ENCODE peak calls at places on chromosomes 3 and 15, in five cellular contexts. S is OCI-LY7; B is CD8-positive, alpha-beta T cell; E is cardiac muscle cell; Y is IMR-90. V is an unnamed sample.

GRCh38 chr3:183085634-183086390 is 13.5 kb downstream of the MCCC1 start:
- DNase-seq in S (peak; percentile 19), B (no peak), E (peak; percentile 41), Y (peak; percentile 72), V (no peak)

GRCh38 chr3:177597325-177598109 is 400.2 kb upstream of the TBL1XR1 start:
- DNase-seq in S (peak; percentile 63), B (peak; percentile 55), E (peak; percentile 17), Y (peak; percentile 75), V (no peak)

GRCh38 chr3:65210026-65210814 is 522.4 kb upstream of the ADAMTS9 start:
- DNase-seq in S (no peak), B (no peak), E (no peak), Y (no peak), V (no peak)

GRCh38 chr3:59374812-59375211 is 325.0 kb upstream of the CFAP20DC start:
- DNase-seq in S (peak; percentile 79), B (no peak), E (no peak), Y (no peak), V (no peak)

GRCh38 chr15:75171408-75171807 is 30.3 kb upstream of the C15orf39 start:
- DNase-seq in S (no peak), B (no peak), E (no peak), Y (peak; percentile 90), V (no peak)

GRCh38 chr3:128497305-128498126 is 4.5 kb upstream of the GATA2 start:
- DNase-seq in S (peak; percentile 61), B (peak; percentile 83), E (peak; percentile 80), Y (no peak), V (no peak)

GRCh38 chr3:167406876-167407492 is 26.9 kb upstream of the ZBBX start:
- DNase-seq in S (peak; percentile 41), B (no peak), E (peak; percentile 82), Y (peak; percentile 15), V (no peak)

GRCh38 chr3:189630667-189631372 is 369 bp upstream of the TP63 start:
- DNase-seq in S (peak; percentile 26), B (no peak), E (no peak), Y (no peak), V (no peak)

GRCh38 chr3:52053307-52054304 is 2.8 kb downstream of the DUSP7 start:
- DNase-seq in S (peak; percentile 44), B (peak; percentile 61), E (no peak), Y (peak; percentile 29), V (no peak)

GRCh38 chr15:101371081-101371480 is 76.0 kb upstream of the SNRPA1 start:
- DNase-seq in S (no peak), B (no peak), E (no peak), Y (no peak), V (no peak)

GRCh38 chr3:70849911-70850699 is 537.7 kb upstream of the MDFIC2 start:
- DNase-seq in S (no peak), B (no peak), E (no peak), Y (peak; percentile 93), V (no peak)

GRCh38 chr3:21944251-21944650 is 193.2 kb upstream of the ZNF385D start:
- DNase-seq in S (no peak), B (no peak), E (peak; percentile 12), Y (no peak), V (no peak)

GRCh38 chr3:7764091-7764490 is 737.5 kb upstream of the LMCD1 start:
- DNase-seq in S (no peak), B (no peak), E (no peak), Y (no peak), V (no peak)

GRCh38 chr15:69163124-69163669 is 2.8 kb downstream of the GLCE start:
- DNase-seq in S (no peak), B (no peak), E (no peak), Y (no peak), V (no peak)